ENCODE peak calls at places on chromosomes 2 and 18, in ten cellular contexts. N is BJ, L is cardiac fibroblast, M is body of pancreas, X is heart right ventricle, E is GM20000, Y is choroid plexus epithelial cell, Z is heart left ventricle, O is ascending aorta, Q is right lobe of liver. J is an unnamed sample.

GRCh38 chr18:77765468-77765867 is 515.8 kb downstream of the GALR1 start:
- DNase-seq in O (no peak), Y (peak), Z (no peak), M (peak), X (no peak), N (no peak), L (no peak), Q (no peak), E (no peak), J (peak)

GRCh38 chr2:20604957-20605381 is 45.9 kb downstream of the HS1BP3 start:
- DNase-seq in O (peak), E (no peak), L (peak), Y (peak), Z (no peak), M (peak), X (peak), N (peak), Q (peak), J (no peak)

GRCh38 chr2:34849827-34850226 is 1250.7 kb upstream of the FAM98A start:
- DNase-seq in O (no peak), Q (no peak), E (no peak), Y (no peak), N (no peak), X (no peak), Z (no peak), L (no peak), M (no peak), J (no peak)

GRCh38 chr18:47531759-47532158 is 280.3 kb upstream of the SKOR2 start:
- DNase-seq in Q (no peak), E (no peak), M (no peak), N (no peak), X (no peak), Z (no peak), L (no peak), Y (no peak), O (no peak), J (no peak)

GRCh38 chr2:235047171-235048160 is 95.6 kb downstream of the SH3BP4 start:
- DNase-seq in Z (no peak), O (peak), X (no peak), E (no peak), Q (peak), M (no peak), L (no peak), N (no peak), Y (no peak), J (no peak)

GRCh38 chr18:75800331-75800648 is 372.8 kb upstream of the SMIM21 start:
- DNase-seq in Q (no peak), L (no peak), Z (no peak), N (no peak), O (no peak), M (no peak), Y (no peak), X (no peak), E (no peak), J (no peak)

GRCh38 chr2:241074065-241074818 is 27.8 kb downstream of the MTERF4 start:
- DNase-seq in Z (no peak), L (no peak), E (no peak), M (no peak), N (no peak), Y (no peak), O (no peak), Q (no peak), X (no peak), J (no peak)

GRCh38 chr18:58993260-58993659 is 128.6 kb downstream of the ZNF532 start:
- DNase-seq in Y (peak), L (peak), O (no peak), E (no peak), N (peak), Z (no peak), Q (no peak), X (no peak), M (no peak), J (no peak)

GRCh38 chr18:33567705-33568104 is 10.3 kb upstream of the ASXL3 start:
- DNase-seq in Q (no peak), E (no peak), O (no peak), M (no peak), L (no peak), Z (no peak), X (no peak), Y (no peak), N (no peak), J (no peak)

GRCh38 chr2:30778611-30779010 is 28.6 kb downstream of the CAPN13 start:
- DNase-seq in M (no peak), E (no peak), O (peak), Y (no peak), Q (no peak), N (no peak), Z (no peak), L (no peak), X (no peak), J (no peak)

GRCh38 chr18:22282311-22283235 is 113.2 kb downstream of the GATA6 start:
- DNase-seq in N (peak), L (peak), X (no peak), Z (no peak), O (no peak), E (no peak), M (no peak), Y (peak), Q (no peak), J (peak)

GRCh38 chr2:214575030-214575949 is 164.4 kb downstream of the VWC2L start:
- DNase-seq in X (no peak), O (no peak), M (peak), E (no peak), Z (no peak), Q (no peak), L (no peak), Y (no peak), N (no peak), J (peak)

GRCh38 chr2:81894451-81894990 is 1590.0 kb upstream of the LRRTM1 start:
- DNase-seq in L (peak), Z (no peak), N (no peak), E (no peak), Q (no peak), M (no peak), O (no peak), Y (peak), X (no peak), J (no peak)

GRCh38 chr2:100615471-100615870 is 52.7 kb downstream of the PDCL3 start:
- DNase-seq in Q (no peak), Z (peak), Y (no peak), L (no peak), X (no peak), N (no peak), E (no peak), O (no peak), M (no peak), J (no peak)

GRCh38 chr2:17643031-17643615 is 102.6 kb downstream of the VSNL1 start:
- DNase-seq in O (no peak), E (no peak), N (peak), Y (peak), X (no peak), Z (peak), L (peak), M (peak), Q (no peak), J (peak)

GRCh38 chr18:30211112-30211511 is 831.4 kb downstream of the DSC3 start:
- DNase-seq in E (no peak), M (no peak), L (no peak), X (no peak), O (no peak), Z (no peak), Y (no peak), N (no peak), Q (no peak), J (no peak)

GRCh38 chr2:6290212-6290611 is 575.5 kb downstream of the CMPK2 start:
- DNase-seq in O (no peak), Y (no peak), Q (no peak), N (no peak), L (no peak), E (no peak), M (no peak), Z (no peak), X (no peak), J (no peak)

GRCh38 chr2:25252291-25253152 is 84.1 kb upstream of the POMC start:
- DNase-seq in X (peak), N (no peak), Y (peak), L (peak), M (peak), E (peak), Z (peak), Q (peak), O (peak), J (peak)

GRCh38 chr2:126994340-126994777 is 95.7 kb downstream of the TEX51 start:
- DNase-seq in M (no peak), Z (no peak), L (no peak), E (no peak), O (no peak), Y (no peak), Q (no peak), N (no peak), X (no peak), J (no peak)

GRCh38 chr2:96143848-96144480 is 1.3 kb downstream of the DUSP2 start:
- DNase-seq in Q (no peak), O (no peak), E (peak), L (no peak), M (peak), Z (peak), X (no peak), N (no peak), Y (no peak), J (peak)

GRCh38 chr2:54570925-54571694 is 115.0 kb downstream of the SPTBN1 start:
- DNase-seq in E (peak), Q (peak), O (peak), N (peak), Y (peak), Z (no peak), L (peak), X (no peak), M (peak), J (peak)

GRCh38 chr2:144524190-144524957 is 4.5 kb upstream of the ZEB2 start:
- DNase-seq in O (peak), Y (no peak), N (no peak), Z (peak), L (peak), M (peak), X (peak), E (no peak), Q (no peak), J (peak)

GRCh38 chr18:14943486-14943885 is 195.5 kb downstream of the ANKRD30B start:
- DNase-seq in O (peak), Q (no peak), Z (no peak), Y (no peak), M (no peak), L (no peak), E (no peak), X (no peak), N (no peak), J (no peak)

GRCh38 chr2:206127656-206128055 is 31.6 kb downstream of the NDUFS1 start:
- DNase-seq in M (no peak), E (no peak), Q (no peak), O (no peak), Z (no peak), L (no peak), N (no peak), X (no peak), Y (peak), J (peak)
- TF ChIP-seq CTCF in M (no peak), E (no peak), Q (no peak), O (no peak), Z (no peak), L (no peak), N (no peak), X (no peak), Y (peak), J (no peak)

DNA sequence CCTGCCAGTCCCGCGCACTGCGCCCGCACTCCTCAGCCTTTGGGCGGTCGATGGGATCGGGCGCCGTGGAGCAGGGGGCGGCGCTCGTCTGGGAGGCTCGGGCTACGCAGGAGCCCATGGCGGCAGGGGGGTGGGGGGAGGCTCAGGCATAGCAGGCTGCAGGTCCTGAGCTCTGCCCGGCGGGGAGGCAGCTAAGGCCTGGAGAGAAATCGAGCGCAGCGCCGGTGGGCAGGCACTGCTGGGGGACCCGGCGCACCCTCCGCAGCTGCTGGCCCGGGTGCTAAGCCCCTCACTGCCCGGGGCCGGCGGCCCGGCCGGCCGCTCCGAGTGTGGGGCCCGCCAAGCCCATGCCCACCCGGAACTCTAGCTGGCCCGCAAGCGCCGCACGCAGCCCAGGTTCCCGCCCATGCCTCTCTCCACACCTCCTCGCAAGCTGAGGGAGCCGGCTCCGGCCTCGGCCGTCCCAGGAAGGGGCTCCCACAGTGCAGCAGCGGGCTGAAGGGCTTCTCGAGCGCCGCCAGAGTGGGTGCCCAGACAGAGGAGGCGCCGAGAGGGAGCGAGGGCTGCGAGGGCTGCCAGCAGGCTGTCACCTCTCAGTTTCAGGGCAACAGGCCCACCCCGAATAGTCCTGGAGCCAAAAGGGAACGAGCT is 74.1 kb downstream of the PSMG2 start:
- DNase-seq in O (no peak), X (no peak), Y (no peak), N (no peak), E (no peak), L (no peak), M (no peak), Z (no peak), Q (no peak), J (no peak)
- TF ChIP-seq CTCF in O (no peak), X (no peak), Y (no peak), N (no peak), E (no peak), L (no peak), M (no peak), Z (no peak), Q (no peak), J (no peak)

DNA sequence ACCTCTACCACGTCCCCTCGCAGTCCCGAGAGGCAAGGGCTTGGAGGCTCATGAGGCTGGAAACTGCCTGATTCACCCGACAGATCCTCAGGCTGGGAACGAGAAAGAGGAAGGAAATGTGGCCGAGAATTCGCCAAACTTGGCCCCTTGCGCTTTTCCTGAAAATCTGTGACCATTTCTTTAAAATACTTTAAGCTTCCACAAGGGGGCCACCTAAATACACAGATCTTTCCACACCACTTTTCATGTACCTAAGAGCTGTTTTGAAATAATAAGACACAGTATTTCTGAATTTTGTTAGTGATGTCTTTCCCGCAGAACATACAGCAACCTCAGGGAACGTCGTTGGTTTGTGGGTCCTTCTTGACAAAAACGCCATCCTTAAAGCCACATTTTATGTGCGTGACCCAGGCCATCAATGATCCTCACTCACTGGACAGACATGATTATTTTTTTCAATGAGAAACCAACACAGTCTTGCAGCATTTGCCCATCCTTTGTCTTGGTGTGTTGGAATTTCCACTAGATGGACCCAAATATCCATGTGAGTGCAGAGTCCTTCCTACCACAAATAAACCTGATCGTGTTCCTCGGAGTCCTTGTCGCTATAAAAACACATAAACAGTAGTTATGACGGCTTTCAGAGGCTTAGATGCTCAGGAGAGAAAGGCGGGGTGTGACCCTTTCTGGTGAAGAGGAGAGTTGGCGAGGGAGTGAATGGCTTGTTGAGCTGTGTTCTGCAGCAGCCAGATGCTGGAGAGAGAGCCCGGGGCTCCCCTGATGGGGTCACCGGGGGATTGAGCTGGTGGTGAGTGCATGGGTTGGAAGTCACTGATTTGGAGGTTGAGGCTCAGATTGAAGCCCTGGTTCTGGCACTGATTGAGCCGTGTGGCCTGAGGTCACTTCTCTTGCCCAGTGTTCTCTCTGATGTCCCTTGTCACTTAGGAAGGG is 25.0 kb downstream of the DCDC2C start:
- DNase-seq in X (no peak), Y (peak), N (no peak), L (peak), Q (no peak), O (no peak), E (peak), Z (no peak), M (no peak), J (no peak)
- TF ChIP-seq CTCF in X (peak), Y (peak), N (peak), L (peak), Q (peak), O (peak), E (peak), Z (peak), M (peak), J (peak)

GRCh38 chr2:131040661-131041401 is 52.4 kb downstream of the FAM168B start:
- DNase-seq in X (no peak), Q (no peak), N (no peak), Z (peak), Y (peak), O (peak), M (peak), L (peak), E (no peak), J (peak)
- TF ChIP-seq CTCF in X (no peak), Q (no peak), N (peak), Z (no peak), Y (peak), O (no peak), M (peak), L (peak), E (no peak), J (no peak)

DNA sequence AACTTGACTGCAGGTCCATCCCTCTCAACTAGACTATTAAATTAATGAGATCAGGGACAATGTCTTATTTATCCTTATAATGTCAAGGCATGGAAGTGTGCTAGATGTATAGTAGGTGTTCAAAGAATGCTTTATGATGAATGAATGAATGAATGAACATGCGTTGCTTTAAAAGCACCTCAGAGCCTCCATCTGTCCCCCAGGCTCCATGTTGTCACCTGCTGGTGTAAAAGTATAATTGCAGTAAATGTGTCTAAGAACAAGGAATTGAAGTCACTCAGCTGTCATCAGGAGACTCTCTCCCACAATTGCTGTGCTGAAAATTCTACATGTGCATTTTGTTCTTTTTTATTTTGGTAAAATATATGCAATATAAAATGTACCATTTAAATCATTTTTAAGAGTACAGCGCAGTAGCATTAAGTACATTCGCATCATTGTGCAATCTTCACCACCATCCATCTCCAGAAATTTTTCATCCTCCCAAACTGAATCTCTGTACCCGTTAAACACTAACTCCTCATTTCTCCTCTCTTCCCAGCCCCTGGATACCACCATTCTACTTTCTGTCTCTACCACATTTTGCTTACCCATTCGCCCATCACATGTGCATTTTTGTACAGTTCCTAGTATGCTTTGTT is 52.6 kb downstream of the GNAL start:
- DNase-seq in X (no peak), Q (no peak), N (no peak), O (no peak), Y (peak), L (no peak), E (peak), M (no peak), Z (no peak), J (no peak)
- TF ChIP-seq CTCF in X (peak), Q (peak), N (peak), O (peak), Y (peak), L (peak), E (peak), M (peak), Z (no peak), J (peak)

DNA sequence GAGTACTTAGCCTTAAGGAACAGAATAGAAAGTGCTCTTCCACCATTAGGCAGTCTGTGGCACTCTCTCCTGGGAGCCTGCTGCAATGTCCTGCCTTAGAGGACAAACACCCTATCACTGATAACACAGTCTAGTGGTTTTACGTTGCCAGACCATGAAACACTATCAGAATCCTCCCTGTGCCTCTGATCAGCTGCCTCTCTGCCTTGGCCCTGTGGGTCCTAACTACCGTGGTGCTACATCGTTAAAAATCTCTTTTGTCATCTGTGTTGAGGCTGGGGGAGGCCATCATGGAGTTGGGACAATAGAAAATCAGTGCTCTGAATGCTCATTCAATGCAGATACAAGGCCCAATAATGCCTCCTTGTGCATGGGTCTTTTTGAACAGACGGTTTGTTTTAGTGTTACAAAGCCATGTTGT is 11.9 kb upstream of the APCDD1 start:
- DNase-seq in M (no peak), E (no peak), Y (no peak), Z (no peak), X (no peak), Q (no peak), O (no peak), L (no peak), N (no peak), J (no peak)
- TF ChIP-seq CTCF in M (peak), E (no peak), Y (peak), Z (peak), X (peak), Q (no peak), O (no peak), L (no peak), N (peak), J (no peak)

DNA sequence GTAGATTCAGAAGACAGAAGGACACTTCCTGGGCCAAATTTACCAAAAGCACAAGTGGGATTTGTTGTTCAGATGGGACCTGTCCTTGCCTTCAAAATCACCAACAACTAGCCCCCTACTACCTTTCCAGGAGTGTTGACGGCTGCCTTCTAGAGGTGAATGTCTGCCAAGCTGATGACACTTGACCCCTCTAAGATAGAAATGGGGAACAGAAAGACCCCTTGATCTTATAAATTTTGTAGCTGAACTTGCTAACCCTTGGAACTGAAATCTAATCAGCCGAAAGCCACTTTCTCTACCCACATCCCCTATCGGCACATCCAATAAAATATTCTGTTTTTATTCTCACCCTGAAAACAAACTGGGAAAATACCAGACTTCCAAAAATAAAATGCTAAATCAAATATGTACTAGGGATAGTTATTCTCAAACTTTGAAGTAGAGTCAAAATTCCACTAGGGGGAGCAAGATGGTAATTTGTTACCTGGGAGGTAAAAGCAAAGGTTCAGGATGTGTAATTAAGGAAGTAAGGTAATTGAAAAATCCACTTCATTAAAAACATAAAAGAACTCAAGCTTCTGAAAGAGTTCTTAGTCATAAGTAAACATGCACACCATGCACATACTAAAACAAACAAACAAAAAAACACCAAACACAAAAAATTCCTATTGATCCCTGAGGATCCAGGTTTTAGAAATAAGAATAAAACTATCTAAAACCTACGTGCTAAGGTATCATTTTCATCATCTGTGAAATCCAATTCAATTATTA is 119.2 kb downstream of the ANKRD44 start:
- DNase-seq in Z (no peak), Y (peak), Q (no peak), E (peak), X (no peak), L (peak), O (no peak), M (no peak), N (no peak), J (no peak)
- TF ChIP-seq CTCF in Z (peak), Y (peak), Q (peak), E (peak), X (peak), L (peak), O (peak), M (peak), N (peak), J (peak)

J was measured in activated CD8-positive, alpha-beta T cell treated with anti-CD3 and anti-CD28 coated beads for 36 hours.